ENCODE peak calls at places on chromosomes 1 and 21, in six cellular contexts. U is ovary, N is body of pancreas, E is aorta, P is heart right ventricle, X is sigmoid colon. Q is an unnamed sample.
A peak's percentile ranks its signal among the peaks of the same experiment; 100 is the strongest.

GRCh38 chr1:24934300-24935195 is 4.5 kb upstream of the RUNX3 start:
- DNase-seq in U (no peak), N (no peak), E (no peak), P (no peak), X (peak; percentile 53), Q (no peak)

GRCh38 chr1:182170941-182171461 is 109.5 kb upstream of the ZNF648 start:
- DNase-seq in U (no peak), N (no peak), E (no peak), P (peak; percentile 13), X (no peak), Q (no peak)

GRCh38 chr1:193763313-193763712 is 576.9 kb upstream of the B3GALT2 start:
- DNase-seq in U (no peak), N (no peak), E (no peak), P (no peak), X (no peak), Q (no peak)

GRCh38 chr1:241918879-241919278 is 38.7 kb upstream of the BECN2 start:
- DNase-seq in U (no peak), N (no peak), E (no peak), P (peak; percentile 9), X (no peak), Q (peak; percentile 28)

GRCh38 chr1:27403065-27403726 is 10.8 kb downstream of the GPR3 start:
- DNase-seq in U (peak; percentile 66), N (peak; percentile 34), E (peak; percentile 90), P (peak; percentile 54), X (peak; percentile 91), Q (peak; percentile 56)

GRCh38 chr1:2413495-2414296 is 1.3 kb upstream of the PEX10 start:
- DNase-seq in U (no peak), N (no peak), E (no peak), P (no peak), X (no peak), Q (no peak)

GRCh38 chr1:18878538-18879220 is 19.2 kb upstream of the TAS1R2 start:
- DNase-seq in U (no peak), N (no peak), E (no peak), P (no peak), X (no peak), Q (no peak)

GRCh38 chr1:35544976-35545375 is 12.2 kb downstream of the KIAA0319L start:
- DNase-seq in U (no peak), N (peak; percentile 75), E (no peak), P (peak; percentile 65), X (no peak), Q (peak; percentile 84)

GRCh38 chr21:41250519-41250918 is 66.1 kb upstream of the FAM3B start:
- DNase-seq in U (no peak), N (peak; percentile 68), E (no peak), P (no peak), X (no peak), Q (no peak)

GRCh38 chr1:211393203-211393602 is 66.6 kb downstream of the TRAF5 start:
- DNase-seq in U (no peak), N (no peak), E (no peak), P (no peak), X (no peak), Q (no peak)

GRCh38 chr1:164479242-164479641 is 79.7 kb upstream of the PBX1 start:
- DNase-seq in U (no peak), N (no peak), E (no peak), P (no peak), X (no peak), Q (no peak)

GRCh38 chr1:98749152-98749756 is 87.7 kb downstream of the SNX7 start:
- DNase-seq in U (no peak), N (no peak), E (no peak), P (no peak), X (no peak), Q (peak; percentile 11)

GRCh38 chr1:207124389-207124788 is 20.4 kb downstream of the C4BPA start:
- DNase-seq in U (no peak), N (no peak), E (no peak), P (no peak), X (no peak), Q (no peak)

GRCh38 chr1:156689960-156690672 is 12.9 kb upstream of the NES start:
- DNase-seq in U (no peak), N (no peak), E (no peak), P (no peak), X (no peak), Q (peak; percentile 75)

GRCh38 chr1:156140879-156141707 is 12.3 kb upstream of the SEMA4A start:
- DNase-seq in U (no peak), N (no peak), E (peak; percentile 90), P (no peak), X (no peak), Q (no peak)

GRCh38 chr1:20279507-20279906 is 11.2 kb upstream of the VWA5B1 start:
- DNase-seq in U (no peak), N (no peak), E (no peak), P (no peak), X (no peak), Q (no peak)

GRCh38 chr1:197914510-197914909 is 2.7 kb upstream of the LHX9 start:
- DNase-seq in U (no peak), N (no peak), E (no peak), P (no peak), X (no peak), Q (no peak)
- H3K4me3 ChIP-seq in U (no peak overlapping the region), N (no peak overlapping the region), E (no peak overlapping the region), P (no peak overlapping the region), X (no peak overlapping the region), Q (no peak overlapping the region)

DNA sequence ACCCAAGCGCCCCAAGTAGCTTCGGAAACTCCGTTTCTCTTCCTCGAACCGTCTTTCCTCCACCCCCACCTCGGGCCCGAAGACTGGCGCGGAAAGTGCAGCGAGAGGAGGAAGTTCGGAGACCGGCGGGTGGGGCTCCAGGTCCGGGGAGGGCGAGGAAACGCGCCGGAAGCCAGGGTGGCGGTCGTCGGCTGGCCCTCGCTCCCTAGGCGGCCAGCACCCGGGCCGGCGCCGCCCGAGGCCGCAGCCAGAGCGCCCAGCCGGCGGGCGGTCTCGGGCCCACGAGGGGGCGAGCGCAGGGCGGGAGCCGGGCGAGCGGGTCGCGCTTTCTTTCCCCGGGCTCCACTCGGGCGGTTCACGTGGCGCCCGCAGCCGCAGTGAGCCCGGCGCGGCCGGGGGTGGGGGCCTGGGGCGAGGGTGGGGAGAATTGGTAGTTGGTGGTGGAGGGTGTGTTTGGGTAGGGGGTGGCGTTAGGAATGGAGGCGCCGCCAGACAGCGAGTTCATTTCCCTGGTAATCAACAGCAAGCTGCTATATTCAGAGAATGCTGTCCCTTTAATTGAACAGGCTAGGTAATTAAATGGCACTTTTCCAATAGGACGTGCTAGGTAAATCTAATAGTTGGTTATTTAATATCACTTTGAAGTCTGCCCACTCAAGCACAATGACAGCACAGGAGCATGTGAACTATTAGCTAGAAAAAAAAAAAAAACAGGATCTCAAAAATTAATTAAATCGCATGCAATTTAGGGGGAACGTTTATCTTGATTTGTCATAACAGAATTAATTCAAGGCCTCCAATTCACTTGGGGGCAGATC is 6.7 kb downstream of the LMO4 start:
- DNase-seq in U (peak; percentile 68), N (peak; percentile 60), E (peak; percentile 91), P (peak; percentile 73), X (peak; percentile 81), Q (peak; percentile 79)
- H3K4me1 ChIP-seq in U (peaks cover 10% of the 10 kb centered on the region), N (peaks cover 48% of the 10 kb centered on the region), E (peaks cover 16% of the 10 kb centered on the region), P (no peaks in the 10 kb centered on the region), X (no peaks in the 10 kb centered on the region), Q (peaks cover 12% of the 10 kb centered on the region)

DNA sequence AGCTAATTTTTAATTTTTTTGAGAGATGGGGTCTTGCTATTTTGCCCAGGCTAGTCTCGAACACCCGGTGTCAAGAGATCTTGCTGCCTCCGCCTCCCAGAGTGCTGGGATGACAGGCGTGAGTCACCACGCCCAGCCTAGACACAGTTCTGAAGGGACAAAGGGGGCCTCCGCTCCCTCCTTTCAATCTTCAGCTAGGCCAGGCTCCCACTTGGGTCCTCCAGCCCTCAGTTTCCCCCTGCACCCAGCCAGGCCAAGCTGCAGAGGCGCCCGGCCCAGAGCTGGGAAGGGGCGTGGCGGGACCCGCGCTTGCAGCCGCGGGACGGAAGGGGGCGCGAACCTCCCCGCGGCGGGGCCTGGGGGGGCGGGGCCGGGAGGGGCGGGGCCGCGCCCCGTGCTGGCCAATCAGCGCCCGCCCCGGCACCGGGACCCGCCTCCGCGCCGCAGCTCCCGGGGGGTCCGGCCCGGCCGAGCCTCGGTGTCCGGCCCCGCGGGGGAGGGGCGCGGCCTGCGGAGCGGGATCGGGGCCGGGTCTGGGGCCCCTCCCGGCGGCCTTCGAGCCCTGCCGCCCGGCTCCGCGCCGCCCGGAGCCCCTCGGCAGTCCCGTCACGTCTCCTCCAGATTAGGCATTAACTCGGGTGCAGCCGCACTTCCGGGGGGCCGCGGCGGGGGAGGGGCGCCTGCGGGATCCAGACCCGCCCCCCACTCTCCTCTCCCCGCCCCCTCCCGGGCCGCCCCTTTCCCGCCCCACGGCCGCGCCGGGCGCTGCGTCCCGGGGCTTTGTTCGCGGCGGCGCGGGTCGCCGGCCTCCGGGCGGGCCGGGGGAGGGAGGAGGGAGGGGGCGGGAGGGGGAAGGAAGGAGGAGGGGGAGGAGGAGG is 559 bp upstream of the AGRN start:
- DNase-seq in U (peak; percentile 89), N (peak; percentile 87), E (peak; percentile 92), P (peak; percentile 78), X (peak; percentile 93), Q (peak; percentile 97)
- H3K4me3 ChIP-seq in U (peak overlapping the region; percentile 64), N (no peak overlapping the region), E (peak overlapping the region; percentile 88), P (peak overlapping the region; percentile 67), X (peak overlapping the region; percentile 52), Q (peak overlapping the region; percentile 58)

GRCh38 chr1:87344231-87344630 is 15.6 kb downstream of the LMO4 start:
- DNase-seq in U (no peak), N (no peak), E (no peak), P (no peak), X (no peak), Q (no peak)
- H3K4me1 ChIP-seq in U (no peaks in the 10 kb centered on the region), N (peaks cover 11% of the 10 kb centered on the region), E (no peaks in the 10 kb centered on the region), P (no peaks in the 10 kb centered on the region), X (no peaks in the 10 kb centered on the region), Q (peaks cover 10% of the 10 kb centered on the region)

DNA sequence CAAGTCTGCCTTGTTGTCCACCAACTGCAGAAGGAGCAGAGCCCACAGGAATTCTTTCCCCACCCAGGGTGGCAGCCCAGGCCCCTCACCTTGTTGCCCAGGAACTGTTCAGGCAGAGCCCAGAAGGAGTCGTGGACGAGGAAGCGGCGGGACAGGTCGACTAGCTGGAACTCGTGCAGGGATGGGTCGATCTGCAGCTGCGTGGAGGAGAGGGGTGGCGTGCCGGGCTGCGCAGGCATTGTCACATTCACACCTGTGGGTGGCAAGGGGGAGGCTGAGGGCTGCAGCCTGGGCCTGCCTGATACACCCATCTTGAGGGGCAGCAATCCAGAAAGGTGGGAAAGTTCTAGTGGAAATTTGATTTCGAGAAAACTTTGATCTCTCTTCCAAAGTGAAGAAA is 55.9 kb downstream of the HSPG2 start:
- DNase-seq in U (no peak), N (peak; percentile 4), E (peak; percentile 70), P (no peak), X (no peak), Q (no peak)
- H3K4me3 ChIP-seq in U (no peak overlapping the region), N (no peak overlapping the region), E (no peak overlapping the region), P (no peak overlapping the region), X (no peak overlapping the region), Q (no peak overlapping the region)

Q was measured in hepatocyte.